ENCODE peak calls at places on chromosomes 6 and 20, in nine cellular contexts. Q is stimulated activated CD4-positive, alpha-beta T cell treated with anti-CD3 and anti-CD28 coated beads, Interleukin-2, amount 100 ng/mL, for 24 hours; O is stimulated activated naive B cell treated with anti-CD40 and anti-IgM and Interleukin-4, amounts not matched to agents 10 μg/mL and 1 μg/mL and 100 μg/mL, for 72 hours; Y is left ventricle myocardium inferior; B is GOT3; J is NCI-H1092 treated with DMSO at 0.1 percent for 48 hours; X is activated CD4-positive, CD25-positive, alpha-beta regulatory T cell; H is Calu3; A is NCI-H2081. W is an unnamed sample.

GRCh38 chr20:17680836-17681740 is 954 bp downstream of the RRBP1 start:
- DNase-seq in X (peak; percentile 65), B (peak; percentile 63), O (peak; percentile 74), H (peak; percentile 73), J (peak; percentile 44), Y (peak; percentile 86), Q (peak; percentile 85), A (peak; percentile 50), W (no peak)

GRCh38 chr6:129264480-129265045 is 381.6 kb downstream of the LAMA2 start:
- DNase-seq in A (no peak), X (no peak), Q (no peak), J (no peak), B (no peak), H (no peak), O (no peak), Y (no peak), W (no peak)

GRCh38 chr6:4371207-4371921 is 236.0 kb upstream of the ECI2 start:
- DNase-seq in B (no peak), X (no peak), J (no peak), Q (no peak), H (no peak), A (no peak), Y (peak; percentile 79), O (no peak), W (no peak)

GRCh38 chr6:36222924-36223323 is 26.4 kb downstream of the BRPF3 start:
- DNase-seq in Y (no peak), A (no peak), X (no peak), B (no peak), H (no peak), J (no peak), O (no peak), Q (no peak), W (no peak)

GRCh38 chr20:38725959-38726848 is 1.9 kb downstream of the SLC32A1 start:
- DNase-seq in B (no peak), Y (no peak), H (peak; percentile 72), X (no peak), O (no peak), J (peak; percentile 51), Q (peak; percentile 67), A (no peak), W (no peak)

GRCh38 chr6:90192857-90193256 is 103.8 kb downstream of the BACH2 start:
- DNase-seq in O (no peak), J (no peak), H (no peak), X (no peak), B (no peak), Y (no peak), A (no peak), Q (no peak), W (no peak)

GRCh38 chr20:34615477-34615876 is 57.0 kb downstream of the MAP1LC3A start:
- DNase-seq in Q (no peak), J (no peak), H (no peak), X (no peak), B (no peak), Y (no peak), O (no peak), A (no peak), W (no peak)

GRCh38 chr20:12764053-12764452 is 244.7 kb upstream of the SPTLC3 start:
- DNase-seq in A (no peak), H (no peak), O (no peak), B (no peak), J (no peak), Y (no peak), X (no peak), Q (no peak), W (no peak)

GRCh38 chr20:57103146-57103800 is 163.2 kb downstream of the BMP7 start:
- DNase-seq in Q (no peak), B (no peak), X (no peak), Y (no peak), H (no peak), A (no peak), J (no peak), O (no peak), W (no peak)

GRCh38 chr6:82283771-82284420 is 36.4 kb upstream of the IBTK start:
- DNase-seq in J (no peak), A (no peak), H (no peak), O (no peak), B (no peak), Y (no peak), Q (no peak), X (no peak), W (no peak)

GRCh38 chr6:24757610-24758009 is 17.1 kb upstream of the GMNN start:
- DNase-seq in O (no peak), Y (no peak), Q (no peak), H (no peak), X (no peak), A (no peak), J (no peak), B (no peak), W (no peak)

GRCh38 chr6:156991971-156992370 is 214.8 kb downstream of the ARID1B start:
- DNase-seq in H (no peak), B (no peak), J (no peak), Y (no peak), Q (no peak), A (peak; percentile 3), X (no peak), O (no peak), W (no peak)

GRCh38 chr20:23625236-23625964 is 12.4 kb downstream of the CST3 start:
- DNase-seq in A (no peak), H (no peak), X (no peak), B (no peak), O (no peak), Q (no peak), J (no peak), Y (no peak), W (no peak)

GRCh38 chr20:272718-273117 is 15.2 kb downstream of the DEFB132 start:
- DNase-seq in Y (no peak), Q (no peak), A (no peak), X (no peak), H (no peak), O (no peak), B (no peak), J (no peak), W (no peak)

GRCh38 chr20:40965671-40966070 is 63.0 kb upstream of the TOP1 start:
- DNase-seq in O (no peak), X (no peak), J (no peak), A (no peak), B (no peak), Y (no peak), H (no peak), Q (no peak), W (no peak)

GRCh38 chr6:34680802-34681515 is 15.6 kb downstream of the ILRUN start:
- DNase-seq in Q (no peak), B (no peak), O (no peak), A (no peak), H (peak; percentile 46), Y (no peak), X (no peak), J (no peak), W (no peak)

GRCh38 chr6:11364971-11365397 is 132.5 kb upstream of the NEDD9 start:
- DNase-seq in B (no peak), Y (no peak), J (no peak), A (no peak), Q (no peak), X (no peak), H (no peak), O (no peak), W (no peak)

GRCh38 chr20:20440473-20440872 is 72.6 kb downstream of the INSM1 start:
- DNase-seq in H (no peak), Y (no peak), J (peak; percentile 93), A (peak; percentile 94), X (no peak), Q (no peak), O (no peak), B (no peak), W (no peak)

GRCh38 chr6:132456700-132457143 is 55.4 kb upstream of the MOXD1 start:
- DNase-seq in Q (no peak), J (no peak), X (no peak), B (no peak), H (no peak), Y (peak; percentile 46), A (no peak), O (peak; percentile 53), W (no peak)

GRCh38 chr6:138988469-138988834 is 399 bp upstream of the REPS1 start:
- DNase-seq in X (no peak), Q (no peak), Y (no peak), A (peak; percentile 71), B (no peak), H (no peak), O (no peak), J (no peak), W (peak; percentile 57)

GRCh38 chr6:5582758-5583157 is 321.4 kb downstream of the FARS2 start:
- DNase-seq in A (no peak), O (no peak), Y (no peak), Q (no peak), X (no peak), J (no peak), B (no peak), H (no peak), W (peak; percentile 6)

GRCh38 chr6:25085761-25086160 is 150.0 kb upstream of the RIPOR2 start:
- DNase-seq in Y (no peak), O (no peak), A (no peak), Q (no peak), B (no peak), H (no peak), X (no peak), J (no peak), W (no peak)

GRCh38 chr20:59827138-59828056 is 106.0 kb downstream of the SYCP2 start:
- DNase-seq in Q (no peak), O (no peak), J (no peak), Y (no peak), X (no peak), B (no peak), A (no peak), H (no peak), W (no peak)

GRCh38 chr6:168905451-168906090 is 348.1 kb downstream of the THBS2 start:
- DNase-seq in B (no peak), X (no peak), O (no peak), A (no peak), H (no peak), Q (no peak), J (no peak), Y (no peak), W (no peak)

GRCh38 chr6:26232950-26233607 is 131.9 kb upstream of the BTN3A2 start:
- DNase-seq in B (no peak), H (peak; percentile 44), Q (peak; percentile 66), X (no peak), O (peak; percentile 51), A (no peak), Y (no peak), J (no peak), W (peak; percentile 67)

GRCh38 chr6:106659859-106660258 is 30.5 kb downstream of the QRSL1 start:
- DNase-seq in B (no peak), A (no peak), J (no peak), X (no peak), O (no peak), H (no peak), Q (no peak), Y (no peak), W (no peak)

GRCh38 chr6:26350858-26351543 is 14.0 kb upstream of the BTN3A2 start:
- DNase-seq in X (no peak), H (no peak), A (no peak), O (no peak), Q (no peak), B (no peak), J (no peak), Y (no peak), W (no peak)

GRCh38 chr6:158708239-158708638 is 58.4 kb downstream of the SYTL3 start:
- DNase-seq in Y (peak; percentile 66), J (no peak), H (peak; percentile 42), O (no peak), X (no peak), Q (no peak), A (no peak), B (no peak), W (no peak)

GRCh38 chr20:49671429-49671828 is 42.2 kb downstream of the B4GALT5 start:
- DNase-seq in Q (no peak), X (no peak), B (no peak), O (no peak), J (no peak), Y (no peak), A (no peak), H (no peak), W (no peak)

GRCh38 chr6:95978230-95978629 is 37.5 kb upstream of the FUT9 start:
- DNase-seq in A (no peak), X (no peak), B (no peak), J (no peak), Y (no peak), H (peak; percentile 44), O (no peak), Q (no peak), W (no peak)

GRCh38 chr6:6875818-6876470 is 231.8 kb upstream of the RREB1 start:
- DNase-seq in A (no peak), Y (no peak), Q (no peak), J (no peak), O (no peak), H (peak; percentile 7), B (no peak), X (no peak), W (no peak)

W was measured in DMS153.